ENCODE peak calls at places on chromosomes 12 and 14, in four cellular contexts. X is HL-60, R is K562, T is GM12878. A is an unnamed sample.

GRCh38 chr14:72476657-72477499 is 417.0 kb downstream of the DPF3 start:
- DNase-seq in X (peak), R (no peak), T (peak), A (peak)

GRCh38 chr12:80129895-80130535 is 30.7 kb downstream of the OTOGL start:
- DNase-seq in X (no peak), R (no peak), T (no peak), A (no peak)

GRCh38 chr14:59331217-59331616 is 134.0 kb downstream of the GPR135 start:
- DNase-seq in X (no peak), R (no peak), T (no peak), A (no peak)

GRCh38 chr12:5807090-5807414 is 138.0 kb downstream of the ANO2 start:
- DNase-seq in X (no peak), R (no peak), T (no peak), A (no peak)

GRCh38 chr14:35632276-35633071 is 98.5 kb downstream of the INSM2 start:
- DNase-seq in X (no peak), R (no peak), T (no peak), A (no peak)

GRCh38 chr12:48853228-48853688 is 1.3 kb upstream of the DDX23 start:
- DNase-seq in X (peak), R (peak), T (peak), A (peak)

GRCh38 chr14:20597108-20597507 is 5.9 kb upstream of the RNASE12 start:
- DNase-seq in X (no peak), R (no peak), T (no peak), A (no peak)

GRCh38 chr14:24139272-24139934 is 2.0 kb downstream of the EMC9 start:
- DNase-seq in X (no peak), R (no peak), T (no peak), A (no peak)

GRCh38 chr12:54865683-54866324 is 11.5 kb downstream of the MUCL1 start:
- DNase-seq in X (no peak), R (no peak), T (no peak), A (no peak)

GRCh38 chr14:71324767-71325272 is 417.6 kb downstream of the PCNX1 start:
- DNase-seq in X (no peak), R (no peak), T (peak), A (no peak)

GRCh38 chr14:74720526-74720925 is 7.6 kb downstream of the FCF1 start:
- DNase-seq in X (no peak), R (no peak), T (no peak), A (no peak)

GRCh38 chr12:42873401-42873800 is 283.9 kb upstream of the PRICKLE1 start:
- DNase-seq in X (no peak), R (no peak), T (no peak), A (no peak)

GRCh38 chr12:21369141-21369980 is 3.3 kb upstream of the IAPP start:
- DNase-seq in X (no peak), R (no peak), T (no peak), A (no peak)

GRCh38 chr12:112906712-112907414 is at the start of gene OAS1:
- DNase-seq in X (no peak), R (no peak), T (peak), A (peak)

GRCh38 chr14:96254696-96255095 is 1.3 kb upstream of the BDKRB1 start:
- DNase-seq in X (no peak), R (no peak), T (no peak), A (no peak)

DNA sequence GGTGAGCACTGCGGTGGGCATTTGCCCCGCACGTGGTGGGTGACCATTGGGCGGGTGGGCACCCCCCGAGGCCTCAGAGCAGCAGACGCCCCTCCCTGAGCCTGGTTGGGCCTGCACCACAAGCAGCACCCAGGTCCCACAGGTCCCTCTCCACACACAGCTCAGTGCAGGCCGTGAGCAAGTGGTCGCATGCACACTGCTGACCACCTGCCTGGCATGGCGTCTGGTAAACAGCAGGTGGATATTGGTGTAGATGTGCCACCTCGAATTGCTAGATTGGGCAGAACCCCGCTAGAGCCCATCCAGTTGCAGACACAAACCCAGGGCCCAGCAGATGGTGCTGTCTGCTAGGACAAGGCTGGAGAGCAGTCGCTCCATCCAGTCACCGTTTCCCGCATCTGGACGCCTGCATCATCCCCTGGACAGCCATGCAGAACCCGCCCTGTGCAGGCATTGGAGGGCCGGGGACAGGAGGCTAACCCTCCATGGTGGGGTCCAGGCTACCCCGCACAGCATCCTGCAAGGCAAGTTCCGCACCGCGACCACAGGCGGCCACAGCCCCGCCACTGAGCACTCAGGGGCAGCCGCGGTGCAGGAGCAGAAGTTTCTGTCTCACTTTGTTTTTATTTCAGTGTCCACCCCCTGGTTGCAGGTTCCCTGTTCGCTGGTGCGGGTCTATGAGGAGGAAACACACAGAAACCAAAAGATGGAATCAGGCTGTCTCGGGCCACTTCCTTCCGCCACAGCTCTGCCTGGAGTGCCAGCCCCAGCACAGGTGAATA is 45.6 kb upstream of the RIMBP2 start:
- DNase-seq in X (no peak), R (peak), T (no peak), A (no peak)
- TF ChIP-seq SPI1 in X (no peak), R (no peak), T (no peak), A (no peak)

GRCh38 chr14:30679032-30679431 is 56.9 kb downstream of the SCFD1 start:
- DNase-seq in X (no peak), R (no peak), T (no peak), A (no peak)
- TF ChIP-seq SPI1 in X (no peak), R (no peak), T (no peak), A (no peak)

DNA sequence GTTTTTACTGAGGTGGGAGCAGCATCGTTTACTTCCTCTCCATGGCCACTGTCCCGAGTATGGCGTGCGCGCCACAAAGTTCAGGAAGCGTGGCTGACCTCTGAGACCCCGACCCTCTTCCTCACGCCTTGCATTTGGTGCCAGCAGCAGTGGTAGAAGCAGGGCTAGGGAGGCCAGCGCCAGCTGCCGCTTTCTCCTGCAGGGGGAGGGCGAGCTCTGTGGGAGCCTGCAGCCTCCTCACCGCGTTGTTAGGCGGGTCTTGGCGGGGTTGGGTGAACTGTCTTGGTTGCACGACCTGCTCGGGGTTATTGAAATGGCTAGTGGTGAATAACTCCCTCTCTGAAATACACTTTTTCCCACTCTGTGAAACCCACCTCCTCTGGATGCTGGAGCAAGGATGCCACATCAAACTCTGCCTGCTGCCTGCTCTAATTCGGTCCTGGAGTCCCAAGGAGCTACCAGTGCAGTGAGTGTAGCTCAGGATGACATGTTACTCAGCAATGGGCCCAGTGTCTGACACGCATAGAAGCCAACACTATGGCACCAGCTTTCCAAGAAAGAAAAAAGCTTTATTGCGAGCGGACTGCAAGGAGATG is 22.3 kb upstream of the TDRD9 start:
- DNase-seq in X (no peak), R (no peak), T (no peak), A (no peak)
- TF ChIP-seq SPI1 in X (no peak), R (no peak), T (no peak), A (no peak)

GRCh38 chr12:9066183-9066623 is 49.5 kb downstream of the A2M start:
- DNase-seq in X (no peak), R (no peak), T (no peak), A (no peak)

GRCh38 chr12:9066755-9067433 is 48.8 kb downstream of the A2M start:
- DNase-seq in X (no peak), R (no peak), T (no peak), A (no peak)

GRCh38 chr12:9065607-9065856 is 50.2 kb downstream of the A2M start:
- DNase-seq in X (no peak), R (no peak), T (no peak), A (no peak)

GRCh38 chr12:9064815-9065606 is 50.7 kb downstream of the A2M start:
- DNase-seq in X (no peak), R (no peak), T (no peak), A (no peak)

GRCh38 chr12:9064201-9064814 is 51.4 kb downstream of the A2M start:
- DNase-seq in X (peak), R (no peak), T (no peak), A (peak)
- TF ChIP-seq SPI1 in X (no peak), R (no peak), T (no peak), A (no peak)

GRCh38 chr12:100142851-100143559 is at the start of gene BLTP3B:
- DNase-seq in X (peak), R (peak), T (peak), A (peak)
- TF ChIP-seq SPI1 in X (peak), R (peak), T (peak), A (peak)

GRCh38 chr12:124663771-124664366 is 96.5 kb upstream of the NCOR2 start:
- DNase-seq in X (no peak), R (no peak), T (no peak), A (no peak)
- TF ChIP-seq SPI1 in X (no peak), R (no peak), T (no peak), A (no peak)

DNA sequence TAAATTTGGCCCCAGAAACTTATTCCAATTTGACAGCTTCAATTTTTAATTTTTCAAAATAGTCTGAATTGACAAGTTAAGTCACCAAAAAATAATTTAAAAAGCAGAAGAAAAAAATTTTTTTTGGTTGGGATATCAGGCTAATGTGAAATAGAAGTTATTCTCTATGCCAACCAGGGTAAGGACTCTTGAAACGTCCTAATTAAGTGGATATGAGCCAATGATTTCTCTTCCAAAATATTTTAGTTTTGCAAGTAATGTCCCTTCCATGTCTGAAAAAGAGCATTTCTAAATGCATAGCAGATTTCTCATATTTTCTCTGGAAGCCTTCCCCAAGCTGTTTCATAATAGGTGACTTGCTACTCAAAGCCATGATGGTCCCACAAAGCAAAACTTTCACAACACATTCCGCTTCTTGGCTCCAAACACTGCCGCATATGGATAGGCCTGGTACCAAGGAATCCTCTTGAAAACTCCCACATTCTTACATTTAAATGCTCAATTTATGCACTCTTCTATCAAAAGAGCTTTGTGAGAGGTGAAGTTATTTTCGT is 65.1 kb downstream of the SIX6 start:
- DNase-seq in X (no peak), R (no peak), T (no peak), A (no peak)
- TF ChIP-seq SPI1 in X (no peak), R (no peak), T (no peak), A (no peak)

DNA sequence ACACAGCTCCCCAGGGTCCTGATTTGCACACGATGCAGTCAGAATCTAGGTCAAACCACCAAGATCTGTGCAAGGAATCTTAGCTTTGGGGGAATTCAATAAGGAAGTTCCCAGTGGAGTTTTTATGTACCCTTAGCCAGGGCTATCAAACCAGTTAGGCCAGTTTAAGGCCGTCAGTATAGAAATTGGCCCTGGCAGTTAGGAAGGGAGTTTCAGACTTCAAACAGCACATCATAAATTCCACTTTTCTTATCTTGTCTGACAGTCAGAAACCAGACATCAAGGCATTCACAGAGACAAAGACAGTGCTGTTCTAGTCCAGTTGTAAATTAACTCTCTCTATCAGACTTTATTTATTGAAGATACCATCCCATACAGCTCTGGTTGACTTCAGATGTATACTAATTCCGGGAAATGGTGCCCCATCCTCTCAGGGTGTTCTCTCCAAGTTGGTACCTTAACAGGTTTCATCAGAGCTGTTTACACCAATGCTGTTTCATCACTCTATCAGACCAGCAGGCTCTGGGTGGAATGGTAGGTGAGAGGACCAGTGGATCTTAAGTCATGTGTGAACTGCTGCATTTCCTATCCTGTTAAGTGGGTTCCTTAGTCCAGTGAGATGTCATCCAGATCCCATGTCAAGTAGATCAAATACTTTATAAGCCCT is 157.4 kb upstream of the ATF7IP start:
- DNase-seq in X (no peak), R (no peak), T (no peak), A (no peak)
- TF ChIP-seq SPI1 in X (no peak), R (no peak), T (no peak), A (no peak)

DNA sequence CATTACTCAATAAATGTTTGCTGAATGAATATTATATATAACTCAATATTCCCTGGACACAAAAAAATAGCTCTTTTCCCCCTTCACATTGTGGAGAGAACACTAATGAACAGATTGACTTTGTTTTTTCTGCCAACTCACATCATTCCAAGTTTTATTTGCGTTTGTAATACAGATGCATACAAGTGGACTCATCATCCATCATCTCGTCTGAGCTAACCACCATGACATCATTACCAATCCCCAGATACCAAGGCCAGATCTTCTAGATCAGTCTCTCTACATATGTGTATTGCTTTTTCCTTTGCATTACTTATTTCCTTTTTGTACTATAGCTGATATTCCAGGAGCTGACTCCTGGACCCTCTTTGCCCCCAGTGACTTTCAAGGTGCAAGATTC is 193.0 kb upstream of the EEA1 start:
- DNase-seq in X (no peak), R (no peak), T (no peak), A (no peak)
- TF ChIP-seq SPI1 in X (no peak), R (no peak), T (no peak), A (no peak)

A was measured in GM12891.